ENCODE peak calls at places on chromosomes 11 and 22, in four cellular contexts. F is HEK293T, Z is K562, L is HepG2. K is an unnamed sample.

GRCh38 chr22:39699631-39700348 is 129.2 kb downstream of the CACNA1I start:
- DNase-seq in F (no peak), Z (no peak), L (no peak), K (no peak)

GRCh38 chr22:43882122-43882767 is 9.6 kb downstream of the PNPLA5 start:
- DNase-seq in F (no peak), Z (no peak), L (no peak), K (no peak)

GRCh38 chr11:65640483-65641207 is 2.7 kb downstream of the SIPA1 start:
- DNase-seq in F (no peak), Z (no peak), L (no peak), K (no peak)

GRCh38 chr11:63945482-63946163 is 6.8 kb downstream of the NAA40 start:
- DNase-seq in F (peak), Z (peak), L (peak), K (no peak)

GRCh38 chr11:70642301-70642700 is 244.0 kb downstream of the CTTN start:
- DNase-seq in F (no peak), Z (no peak), L (no peak), K (no peak)

GRCh38 chr11:121563003-121563402 is 110.2 kb upstream of the SORL1-AS1 start:
- DNase-seq in F (no peak), Z (no peak), L (no peak), K (no peak)

GRCh38 chr11:44559207-44559943 is 6.1 kb upstream of the CD82 start:
- DNase-seq in F (no peak), Z (no peak), L (no peak), K (peak)

GRCh38 chr11:115267228-115267627 is 237.0 kb downstream of the CADM1 start:
- DNase-seq in F (no peak), Z (no peak), L (no peak), K (no peak)

GRCh38 chr11:1922411-1923113 is 3.1 kb downstream of the TNNT3 start:
- DNase-seq in F (no peak), Z (no peak), L (no peak), K (no peak)

DNA sequence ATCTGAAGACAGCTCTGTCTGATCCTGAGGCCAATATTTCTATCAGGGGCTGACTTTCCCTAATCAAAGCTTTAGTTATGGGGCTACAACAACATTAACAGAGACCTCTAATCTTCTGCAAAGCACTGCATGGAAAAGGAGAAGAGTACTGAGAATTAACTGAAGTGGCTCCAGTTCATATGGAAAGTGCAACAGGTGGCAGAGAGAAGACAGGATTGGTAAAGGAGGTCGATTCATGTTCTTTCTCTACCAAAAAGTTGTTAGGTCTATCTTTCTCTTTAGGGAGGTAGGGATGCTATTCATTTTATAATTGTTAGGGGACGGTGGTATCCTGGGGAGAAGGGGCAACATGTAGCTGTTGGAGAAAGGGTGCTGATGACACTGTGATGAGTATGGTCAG is 232.7 kb upstream of the NARS2 start:
- DNase-seq in F (no peak), Z (no peak), L (no peak), K (no peak)
- TF ChIP-seq TARDBP in F (no peak), Z (no peak), L (no peak), K (no peak)

GRCh38 chr11:10663365-10663764 is 30.2 kb downstream of the IRAG1 start:
- DNase-seq in F (no peak), Z (no peak), L (no peak), K (no peak)

GRCh38 chr11:10659339-10660216 is 34.0 kb downstream of the IRAG1 start:
- DNase-seq in F (peak), Z (peak), L (peak), K (no peak)

GRCh38 chr11:10657308-10658271 is 36.0 kb downstream of the IRAG1 start:
- DNase-seq in F (no peak), Z (peak), L (no peak), K (peak)

GRCh38 chr11:10658621-10659338 is 34.8 kb downstream of the IRAG1 start:
- DNase-seq in F (no peak), Z (no peak), L (no peak), K (no peak)

DNA sequence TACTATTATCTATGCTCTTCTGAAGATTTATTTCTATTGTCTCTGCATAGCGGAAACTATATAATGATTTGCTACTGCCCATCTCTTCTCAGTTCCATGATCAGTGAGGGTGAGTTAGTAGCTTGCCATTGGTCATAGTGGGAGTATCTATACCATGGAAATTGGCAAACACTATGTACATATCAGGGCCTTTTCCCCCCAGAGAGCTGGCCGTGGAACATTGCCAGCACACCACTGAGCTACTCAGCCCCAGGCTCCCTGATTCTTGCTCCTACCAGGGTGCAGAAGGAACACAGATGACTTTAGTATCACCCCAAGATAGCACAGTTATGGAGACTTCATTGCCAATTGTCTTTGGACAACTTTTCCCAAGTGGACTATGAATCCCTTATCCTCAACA is 33.2 kb downstream of the IRAG1 start:
- DNase-seq in F (no peak), Z (no peak), L (no peak), K (no peak)
- TF ChIP-seq TARDBP in F (no peak), Z (no peak), L (no peak), K (no peak)

DNA sequence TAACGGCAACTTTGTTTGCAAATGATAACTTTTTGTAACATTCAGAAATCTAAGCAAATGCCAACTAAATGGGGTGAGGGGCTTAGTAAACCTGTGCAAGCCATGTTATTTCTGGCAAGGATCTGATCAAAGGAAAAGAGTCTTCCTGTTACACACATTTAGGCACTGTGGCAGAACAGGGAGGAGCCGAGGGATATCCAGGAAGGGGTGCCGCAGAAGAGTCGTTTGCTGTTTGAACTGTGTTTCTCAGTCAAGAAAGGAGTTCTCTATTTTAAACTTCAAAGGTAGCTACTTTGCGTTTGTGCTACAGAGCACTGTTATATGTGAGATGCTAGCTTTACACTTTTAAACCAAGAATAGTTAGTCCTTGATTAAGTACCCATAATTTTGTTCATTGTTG is 175.5 kb downstream of the ETS1 start:
- DNase-seq in F (no peak), Z (no peak), L (no peak), K (no peak)
- TF ChIP-seq TARDBP in F (no peak), Z (no peak), L (no peak), K (no peak)

DNA sequence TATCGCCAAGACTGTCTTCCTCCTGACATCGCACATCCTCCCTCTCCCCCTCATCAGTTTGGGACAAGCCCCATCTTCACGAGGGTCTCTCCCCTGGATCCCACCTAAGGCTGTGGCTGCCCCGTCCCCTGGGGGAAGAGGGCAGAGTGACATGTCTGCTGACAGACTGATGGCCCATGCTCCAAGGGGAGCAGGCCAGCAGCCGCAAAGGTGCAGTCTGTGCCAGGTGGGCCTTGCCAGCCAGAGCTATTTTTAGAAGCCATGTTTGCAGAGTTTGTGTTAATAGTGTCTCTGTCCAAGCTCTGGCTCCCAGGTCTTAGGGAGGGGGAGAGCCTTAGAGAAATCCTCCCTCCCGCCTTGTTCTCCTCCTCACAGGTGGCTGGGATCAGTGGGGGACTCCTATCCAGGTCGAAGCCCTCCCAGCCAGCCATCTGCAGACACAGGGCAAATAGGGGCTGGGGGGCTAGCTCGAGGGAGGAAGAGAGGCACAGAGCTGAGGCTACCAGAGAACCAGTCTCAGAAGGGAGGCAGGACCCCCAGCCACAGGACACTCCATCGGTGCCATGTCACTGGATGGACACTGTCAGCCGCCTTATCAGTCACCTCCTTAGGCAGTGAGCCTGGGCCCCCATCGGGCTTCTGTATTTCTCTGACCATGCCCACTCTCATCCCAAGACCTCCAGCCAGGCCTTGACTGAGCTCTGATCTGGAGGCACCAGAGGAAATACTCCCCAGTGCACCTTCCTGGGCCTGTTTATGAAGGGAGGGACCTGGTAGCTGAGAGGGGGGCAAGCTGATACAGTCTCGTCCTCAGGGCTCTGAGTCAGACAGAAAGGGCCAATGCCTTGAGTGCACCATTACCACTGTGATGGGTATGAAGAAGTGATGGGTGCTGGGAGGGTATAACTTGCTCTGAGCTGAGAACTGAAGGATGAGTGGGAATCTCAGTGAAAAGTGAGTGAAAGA is 49.3 kb downstream of the CHRDL2 start:
- DNase-seq in F (no peak), Z (no peak), L (no peak), K (no peak)
- TF ChIP-seq TARDBP in F (no peak), Z (no peak), L (no peak), K (no peak)

GRCh38 chr22:22893077-22893805 is 5.6 kb downstream of the IGLL5 start:
- DNase-seq in F (no peak), Z (no peak), L (no peak), K (no peak)

GRCh38 chr22:22896601-22897000 is 9.0 kb downstream of the IGLL5 start:
- DNase-seq in F (no peak), Z (no peak), L (no peak), K (no peak)

GRCh38 chr22:22893891-22894739 is 6.5 kb downstream of the IGLL5 start:
- DNase-seq in F (no peak), Z (no peak), L (no peak), K (no peak)

GRCh38 chr22:22895776-22896445 is 8.3 kb downstream of the IGLL5 start:
- DNase-seq in F (no peak), Z (no peak), L (no peak), K (no peak)

DNA sequence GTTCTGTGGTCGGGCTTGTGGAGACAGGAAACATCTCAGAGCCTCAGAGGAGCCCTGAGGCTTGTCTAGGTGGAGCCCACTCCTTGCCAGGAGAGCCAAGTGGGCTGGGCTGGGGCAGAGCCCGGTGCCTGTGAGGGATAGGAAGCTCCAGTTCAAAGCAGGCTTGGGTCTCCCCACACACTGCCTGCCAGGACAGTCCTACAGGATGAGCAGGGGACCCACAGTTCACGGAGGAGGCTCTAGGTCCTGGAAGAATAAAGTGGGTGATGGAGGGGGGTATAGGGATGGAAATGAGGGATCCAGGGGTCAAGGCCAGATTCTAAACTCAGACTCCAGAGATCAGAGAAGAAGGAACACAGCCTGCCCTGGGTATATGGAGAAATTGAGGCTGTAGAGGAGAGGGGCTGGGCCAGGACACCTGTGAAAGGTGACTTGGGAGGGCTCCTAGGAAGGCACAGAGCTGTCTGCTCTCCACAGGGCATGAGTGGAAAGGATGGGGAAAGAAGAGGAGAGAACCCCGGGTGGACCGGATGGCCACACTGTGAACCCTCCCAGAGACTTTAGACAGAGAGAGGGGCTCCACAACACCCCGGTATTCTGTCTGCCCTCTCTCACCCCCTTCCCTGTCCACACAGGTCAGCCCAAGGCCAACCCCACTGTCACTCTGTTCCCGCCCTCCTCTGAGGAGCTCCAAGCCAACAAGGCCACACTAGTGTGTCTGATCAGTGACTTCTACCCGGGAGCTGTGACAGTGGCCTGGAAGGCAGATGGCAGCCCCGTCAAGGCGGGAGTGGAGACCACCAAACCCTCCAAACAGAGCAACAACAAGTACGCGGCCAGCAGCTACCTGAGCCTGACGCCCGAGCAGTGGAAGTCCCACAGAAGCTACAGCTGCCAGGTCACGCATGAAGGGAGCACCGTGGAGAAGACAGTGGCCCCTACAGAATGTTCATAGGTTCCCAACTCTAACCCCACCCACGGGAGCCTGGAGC is 7.4 kb downstream of the IGLL5 start:
- DNase-seq in F (no peak), Z (no peak), L (no peak), K (no peak)
- TF ChIP-seq TARDBP in F (no peak), Z (no peak), L (no peak), K (no peak)

K was measured in GM12878.